ENCODE peak calls at places on chromosomes 16 and 17, in four cellular contexts. One of them, this sample, is unnamed.

GRCh38 chr16:85090873-85091521 is 21.3 kb downstream of the CIBAR2 start:
- DNase-seq in Kasumi-1: no peak
- DNase-seq in nucleus accumbens: no peak
- DNase-seq in non-pigmented ciliary epithelial cell: no peak
- DNase-seq in this sample: no peak

GRCh38 chr17:55453836-55454557 is 32.4 kb upstream of the MMD start:
- DNase-seq in Kasumi-1: no peak
- DNase-seq in nucleus accumbens: no peak
- DNase-seq in non-pigmented ciliary epithelial cell: no peak
- DNase-seq in this sample: no peak

GRCh38 chr17:42096360-42097111 is 1.7 kb downstream of the ZNF385C start:
- DNase-seq in nucleus accumbens: no peak
- DNase-seq in non-pigmented ciliary epithelial cell: no peak
- DNase-seq in Kasumi-1: no peak
- DNase-seq in this sample: no peak

GRCh38 chr16:56289862-56290261 is 98.6 kb downstream of the GNAO1 start:
- DNase-seq in Kasumi-1: no peak
- DNase-seq in non-pigmented ciliary epithelial cell: no peak
- DNase-seq in nucleus accumbens: no peak
- DNase-seq in this sample: no peak

GRCh38 chr16:985237-985636 is 3.7 kb downstream of the SOX8 start:
- DNase-seq in Kasumi-1: no peak
- DNase-seq in nucleus accumbens: peak; percentile 47
- DNase-seq in non-pigmented ciliary epithelial cell: no peak
- DNase-seq in this sample: no peak

GRCh38 chr17:79741751-79742588 is 11.2 kb downstream of the ENPP7 start:
- DNase-seq in nucleus accumbens: no peak
- DNase-seq in Kasumi-1: peak; percentile 39
- DNase-seq in non-pigmented ciliary epithelial cell: no peak
- DNase-seq in this sample: peak; percentile 54

GRCh38 chr17:51351090-51351489 is 90.7 kb downstream of the UTP18 start:
- DNase-seq in Kasumi-1: no peak
- DNase-seq in non-pigmented ciliary epithelial cell: no peak
- DNase-seq in nucleus accumbens: no peak
- DNase-seq in this sample: no peak

GRCh38 chr17:79607941-79608728 is 2.7 kb downstream of the RBFOX3 start:
- DNase-seq in nucleus accumbens: no peak
- DNase-seq in non-pigmented ciliary epithelial cell: no peak
- DNase-seq in Kasumi-1: no peak
- DNase-seq in this sample: no peak

GRCh38 chr17:76956846-76957540 is 88.8 kb downstream of the MGAT5B start:
- DNase-seq in nucleus accumbens: no peak
- DNase-seq in non-pigmented ciliary epithelial cell: no peak
- DNase-seq in Kasumi-1: no peak
- DNase-seq in this sample: no peak

GRCh38 chr16:4570688-4571321 is 14.7 kb downstream of the C16orf96 start:
- DNase-seq in nucleus accumbens: no peak
- DNase-seq in Kasumi-1: no peak
- DNase-seq in non-pigmented ciliary epithelial cell: no peak
- DNase-seq in this sample: no peak

GRCh38 chr16:89811321-89811720 is 5.1 kb downstream of the FANCA start:
- DNase-seq in nucleus accumbens: no peak
- DNase-seq in Kasumi-1: no peak
- DNase-seq in non-pigmented ciliary epithelial cell: no peak
- DNase-seq in this sample: no peak

GRCh38 chr16:84656557-84657130 is 8.3 kb downstream of the KLHL36 start:
- DNase-seq in Kasumi-1: no peak
- DNase-seq in non-pigmented ciliary epithelial cell: no peak
- DNase-seq in nucleus accumbens: no peak
- DNase-seq in this sample: no peak

GRCh38 chr17:2871205-2871604 is 75.0 kb downstream of the RAP1GAP2 start:
- DNase-seq in non-pigmented ciliary epithelial cell: no peak
- DNase-seq in Kasumi-1: no peak
- DNase-seq in nucleus accumbens: no peak
- DNase-seq in this sample: no peak

GRCh38 chr16:2981899-2982250 is 1.6 kb upstream of the PKMYT1 start:
- DNase-seq in non-pigmented ciliary epithelial cell: no peak
- DNase-seq in nucleus accumbens: no peak
- DNase-seq in Kasumi-1: no peak
- DNase-seq in this sample: no peak

GRCh38 chr16:89094252-89094901 is 725 bp downstream of the ACSF3 start:
- DNase-seq in nucleus accumbens: no peak
- DNase-seq in non-pigmented ciliary epithelial cell: no peak
- DNase-seq in Kasumi-1: no peak
- DNase-seq in this sample: no peak

GRCh38 chr17:75689441-75689873 is 22.3 kb downstream of the SAP30BP start:
- DNase-seq in nucleus accumbens: no peak
- DNase-seq in Kasumi-1: peak; percentile 49
- DNase-seq in non-pigmented ciliary epithelial cell: no peak
- DNase-seq in this sample: no peak

GRCh38 chr16:10616744-10617640 is 36.6 kb upstream of the EMP2 start:
- DNase-seq in Kasumi-1: no peak
- DNase-seq in non-pigmented ciliary epithelial cell: no peak
- DNase-seq in nucleus accumbens: no peak
- DNase-seq in this sample: no peak

GRCh38 chr17:38868095-38868967 is 1.5 kb upstream of the LASP1 start:
- DNase-seq in nucleus accumbens: no peak
- DNase-seq in non-pigmented ciliary epithelial cell: no peak
- DNase-seq in Kasumi-1: no peak
- DNase-seq in this sample: no peak

GRCh38 chr17:82129095-82129494 is 31.1 kb upstream of the FASN start:
- DNase-seq in non-pigmented ciliary epithelial cell: no peak
- DNase-seq in nucleus accumbens: no peak
- DNase-seq in Kasumi-1: no peak
- DNase-seq in this sample: no peak

GRCh38 chr16:50992366-50993032 is 158.6 kb downstream of the SALL1 start:
- DNase-seq in Kasumi-1: no peak
- DNase-seq in nucleus accumbens: no peak
- DNase-seq in non-pigmented ciliary epithelial cell: no peak
- DNase-seq in this sample: no peak

GRCh38 chr17:2250140-2251095 is 53.2 kb downstream of the SMG6 start:
- DNase-seq in nucleus accumbens: no peak
- DNase-seq in Kasumi-1: no peak
- DNase-seq in non-pigmented ciliary epithelial cell: no peak
- DNase-seq in this sample: no peak

GRCh38 chr16:90077757-90078593 is 844 bp upstream of the PRDM7 start:
- DNase-seq in nucleus accumbens: no peak
- DNase-seq in non-pigmented ciliary epithelial cell: no peak
- DNase-seq in Kasumi-1: peak; percentile 73
- DNase-seq in this sample: no peak

GRCh38 chr16:521381-522210 is 5.9 kb upstream of the CAPN15 start:
- DNase-seq in nucleus accumbens: no peak
- DNase-seq in Kasumi-1: no peak
- DNase-seq in non-pigmented ciliary epithelial cell: no peak
- DNase-seq in this sample: no peak

GRCh38 chr17:67582632-67583230 is 135.0 kb upstream of the NOL11 start:
- DNase-seq in non-pigmented ciliary epithelial cell: no peak
- DNase-seq in Kasumi-1: no peak
- DNase-seq in nucleus accumbens: no peak
- DNase-seq in this sample: no peak